ENCODE peak calls at places on chromosome 22, in ten cellular contexts. One of them, this sample, is unnamed.

GRCh38 chr22:17536269-17536668 is 27.0 kb upstream of the SLC25A18 start:
- DNase-seq in psoas muscle: no peak
- DNase-seq in body of pancreas: no peak
- DNase-seq in T-cell: no peak
- DNase-seq in ELR: no peak
- DNase-seq in AG09309: no peak
- DNase-seq in bronchial epithelial cell: no peak
- DNase-seq in frontal cortex: no peak
- DNase-seq in stimulated activated CD8-positive, alpha-beta memory T cell treated with anti-CD3 and anti-CD28 coated beads, Interleukin-4, amount 100 ng/mL, for 24 hours: no peak
- DNase-seq in mesendoderm: no peak
- DNase-seq in this sample: peak; percentile 20

GRCh38 chr22:27108425-27109114 is 451.2 kb downstream of the MIAT start:
- DNase-seq in psoas muscle: peak; percentile 58
- DNase-seq in body of pancreas: peak; percentile 46
- DNase-seq in T-cell: no peak
- DNase-seq in ELR: no peak
- DNase-seq in AG09309: no peak
- DNase-seq in bronchial epithelial cell: no peak
- DNase-seq in frontal cortex: no peak
- DNase-seq in stimulated activated CD8-positive, alpha-beta memory T cell treated with anti-CD3 and anti-CD28 coated beads, Interleukin-4, amount 100 ng/mL, for 24 hours: no peak
- DNase-seq in mesendoderm: peak; percentile 60
- DNase-seq in this sample: peak; percentile 45

GRCh38 chr22:27617214-27617881 is 184.2 kb downstream of the MN1 start:
- DNase-seq in psoas muscle: no peak
- DNase-seq in body of pancreas: no peak
- DNase-seq in T-cell: no peak
- DNase-seq in ELR: peak; percentile 23
- DNase-seq in AG09309: no peak
- DNase-seq in bronchial epithelial cell: no peak
- DNase-seq in frontal cortex: no peak
- DNase-seq in stimulated activated CD8-positive, alpha-beta memory T cell treated with anti-CD3 and anti-CD28 coated beads, Interleukin-4, amount 100 ng/mL, for 24 hours: no peak
- DNase-seq in mesendoderm: no peak
- DNase-seq in this sample: no peak

GRCh38 chr22:44026630-44027511 is 2.8 kb downstream of the PARVB start:
- DNase-seq in psoas muscle: peak; percentile 79
- DNase-seq in body of pancreas: peak; percentile 49
- DNase-seq in T-cell: peak; percentile 79
- DNase-seq in ELR: no peak
- DNase-seq in AG09309: no peak
- DNase-seq in bronchial epithelial cell: no peak
- DNase-seq in frontal cortex: peak; percentile 44
- DNase-seq in stimulated activated CD8-positive, alpha-beta memory T cell treated with anti-CD3 and anti-CD28 coated beads, Interleukin-4, amount 100 ng/mL, for 24 hours: peak; percentile 62
- DNase-seq in mesendoderm: no peak
- DNase-seq in this sample: no peak

GRCh38 chr22:43917523-43917922 is 6.1 kb upstream of the PNPLA3 start:
- DNase-seq in psoas muscle: no peak
- DNase-seq in body of pancreas: no peak
- DNase-seq in T-cell: no peak
- DNase-seq in ELR: peak; percentile 38
- DNase-seq in AG09309: no peak
- DNase-seq in bronchial epithelial cell: no peak
- DNase-seq in frontal cortex: no peak
- DNase-seq in stimulated activated CD8-positive, alpha-beta memory T cell treated with anti-CD3 and anti-CD28 coated beads, Interleukin-4, amount 100 ng/mL, for 24 hours: no peak
- DNase-seq in mesendoderm: no peak
- DNase-seq in this sample: no peak

GRCh38 chr22:50176850-50177536 is 6.5 kb downstream of the PANX2 start:
- DNase-seq in psoas muscle: no peak
- DNase-seq in body of pancreas: no peak
- DNase-seq in T-cell: no peak
- DNase-seq in ELR: no peak
- DNase-seq in AG09309: no peak
- DNase-seq in bronchial epithelial cell: no peak
- DNase-seq in frontal cortex: no peak
- DNase-seq in stimulated activated CD8-positive, alpha-beta memory T cell treated with anti-CD3 and anti-CD28 coated beads, Interleukin-4, amount 100 ng/mL, for 24 hours: no peak
- DNase-seq in mesendoderm: no peak
- DNase-seq in this sample: no peak

GRCh38 chr22:44463151-44463550 is 34.9 kb downstream of the RTL6 start:
- DNase-seq in psoas muscle: no peak
- DNase-seq in body of pancreas: no peak
- DNase-seq in T-cell: no peak
- DNase-seq in ELR: no peak
- DNase-seq in AG09309: no peak
- DNase-seq in bronchial epithelial cell: no peak
- DNase-seq in frontal cortex: no peak
- DNase-seq in stimulated activated CD8-positive, alpha-beta memory T cell treated with anti-CD3 and anti-CD28 coated beads, Interleukin-4, amount 100 ng/mL, for 24 hours: no peak
- DNase-seq in mesendoderm: no peak
- DNase-seq in this sample: no peak

GRCh38 chr22:21632237-21632895 is at the start of gene CCDC116:
- DNase-seq in psoas muscle: no peak
- DNase-seq in body of pancreas: no peak
- DNase-seq in T-cell: peak; percentile 49
- DNase-seq in ELR: no peak
- DNase-seq in AG09309: no peak
- DNase-seq in bronchial epithelial cell: no peak
- DNase-seq in frontal cortex: peak; percentile 17
- DNase-seq in stimulated activated CD8-positive, alpha-beta memory T cell treated with anti-CD3 and anti-CD28 coated beads, Interleukin-4, amount 100 ng/mL, for 24 hours: peak; percentile 55
- DNase-seq in mesendoderm: peak; percentile 63
- DNase-seq in this sample: no peak

GRCh38 chr22:43988116-43988817 is 33.0 kb downstream of the SAMM50 start:
- DNase-seq in psoas muscle: no peak
- DNase-seq in body of pancreas: no peak
- DNase-seq in T-cell: no peak
- DNase-seq in ELR: no peak
- DNase-seq in AG09309: no peak
- DNase-seq in bronchial epithelial cell: no peak
- DNase-seq in frontal cortex: no peak
- DNase-seq in stimulated activated CD8-positive, alpha-beta memory T cell treated with anti-CD3 and anti-CD28 coated beads, Interleukin-4, amount 100 ng/mL, for 24 hours: no peak
- DNase-seq in mesendoderm: no peak
- DNase-seq in this sample: no peak

GRCh38 chr22:17368727-17369552 is at the start of gene CECR2:
- DNase-seq in psoas muscle: peak; percentile 62
- DNase-seq in body of pancreas: peak; percentile 67
- DNase-seq in T-cell: no peak
- DNase-seq in ELR: no peak
- DNase-seq in AG09309: no peak
- DNase-seq in bronchial epithelial cell: no peak
- DNase-seq in frontal cortex: peak; percentile 89
- DNase-seq in stimulated activated CD8-positive, alpha-beta memory T cell treated with anti-CD3 and anti-CD28 coated beads, Interleukin-4, amount 100 ng/mL, for 24 hours: no peak
- DNase-seq in mesendoderm: peak; percentile 95
- DNase-seq in this sample: no peak

GRCh38 chr22:20450551-20450906 is 12.9 kb upstream of the SCARF2 start:
- DNase-seq in psoas muscle: no peak
- DNase-seq in body of pancreas: no peak
- DNase-seq in T-cell: no peak
- DNase-seq in ELR: no peak
- DNase-seq in AG09309: no peak
- DNase-seq in bronchial epithelial cell: no peak
- DNase-seq in frontal cortex: no peak
- DNase-seq in stimulated activated CD8-positive, alpha-beta memory T cell treated with anti-CD3 and anti-CD28 coated beads, Interleukin-4, amount 100 ng/mL, for 24 hours: no peak
- DNase-seq in mesendoderm: no peak
- DNase-seq in this sample: no peak

GRCh38 chr22:33570110-33570509 is 350.2 kb downstream of the LARGE1 start:
- DNase-seq in psoas muscle: no peak
- DNase-seq in body of pancreas: no peak
- DNase-seq in T-cell: no peak
- DNase-seq in ELR: no peak
- DNase-seq in AG09309: no peak
- DNase-seq in bronchial epithelial cell: no peak
- DNase-seq in frontal cortex: no peak
- DNase-seq in stimulated activated CD8-positive, alpha-beta memory T cell treated with anti-CD3 and anti-CD28 coated beads, Interleukin-4, amount 100 ng/mL, for 24 hours: no peak
- DNase-seq in mesendoderm: peak; percentile 7
- DNase-seq in this sample: no peak

GRCh38 chr22:25060522-25061071 is 108.1 kb downstream of the KIAA1671 start:
- DNase-seq in psoas muscle: no peak
- DNase-seq in body of pancreas: no peak
- DNase-seq in T-cell: no peak
- DNase-seq in ELR: no peak
- DNase-seq in AG09309: no peak
- DNase-seq in bronchial epithelial cell: no peak
- DNase-seq in frontal cortex: no peak
- DNase-seq in stimulated activated CD8-positive, alpha-beta memory T cell treated with anti-CD3 and anti-CD28 coated beads, Interleukin-4, amount 100 ng/mL, for 24 hours: no peak
- DNase-seq in mesendoderm: no peak
- DNase-seq in this sample: peak; percentile 33

GRCh38 chr22:19105867-19106802 is 16.1 kb downstream of the DGCR2 start:
- DNase-seq in psoas muscle: no peak
- DNase-seq in body of pancreas: peak; percentile 59
- DNase-seq in T-cell: peak; percentile 55
- DNase-seq in ELR: no peak
- DNase-seq in AG09309: no peak
- DNase-seq in bronchial epithelial cell: no peak
- DNase-seq in frontal cortex: no peak
- DNase-seq in stimulated activated CD8-positive, alpha-beta memory T cell treated with anti-CD3 and anti-CD28 coated beads, Interleukin-4, amount 100 ng/mL, for 24 hours: no peak
- DNase-seq in mesendoderm: peak; percentile 37
- DNase-seq in this sample: no peak

GRCh38 chr22:40534379-40535188 is 101.9 kb downstream of the MRTFA start:
- DNase-seq in psoas muscle: no peak
- DNase-seq in body of pancreas: no peak
- DNase-seq in T-cell: no peak
- DNase-seq in ELR: peak; percentile 76
- DNase-seq in AG09309: no peak
- DNase-seq in bronchial epithelial cell: peak; percentile 63
- DNase-seq in frontal cortex: no peak
- DNase-seq in stimulated activated CD8-positive, alpha-beta memory T cell treated with anti-CD3 and anti-CD28 coated beads, Interleukin-4, amount 100 ng/mL, for 24 hours: no peak
- DNase-seq in mesendoderm: peak; percentile 76
- DNase-seq in this sample: peak; percentile 60

GRCh38 chr22:22955276-22955798 is 67.7 kb downstream of the IGLL5 start:
- DNase-seq in psoas muscle: no peak
- DNase-seq in body of pancreas: no peak
- DNase-seq in T-cell: no peak
- DNase-seq in ELR: no peak
- DNase-seq in AG09309: no peak
- DNase-seq in bronchial epithelial cell: peak; percentile 44
- DNase-seq in frontal cortex: no peak
- DNase-seq in stimulated activated CD8-positive, alpha-beta memory T cell treated with anti-CD3 and anti-CD28 coated beads, Interleukin-4, amount 100 ng/mL, for 24 hours: no peak
- DNase-seq in mesendoderm: no peak
- DNase-seq in this sample: no peak

GRCh38 chr22:46963672-46964545 is 201.5 kb downstream of the TBC1D22A start:
- DNase-seq in psoas muscle: no peak
- DNase-seq in body of pancreas: no peak
- DNase-seq in T-cell: no peak
- DNase-seq in ELR: no peak
- DNase-seq in AG09309: no peak
- DNase-seq in bronchial epithelial cell: no peak
- DNase-seq in frontal cortex: no peak
- DNase-seq in stimulated activated CD8-positive, alpha-beta memory T cell treated with anti-CD3 and anti-CD28 coated beads, Interleukin-4, amount 100 ng/mL, for 24 hours: no peak
- DNase-seq in mesendoderm: no peak
- DNase-seq in this sample: no peak

GRCh38 chr22:49230194-49230577 is 597.5 kb downstream of the BRD1 start:
- DNase-seq in psoas muscle: no peak
- DNase-seq in body of pancreas: no peak
- DNase-seq in T-cell: no peak
- DNase-seq in ELR: peak; percentile 1
- DNase-seq in AG09309: no peak
- DNase-seq in bronchial epithelial cell: no peak
- DNase-seq in frontal cortex: no peak
- DNase-seq in stimulated activated CD8-positive, alpha-beta memory T cell treated with anti-CD3 and anti-CD28 coated beads, Interleukin-4, amount 100 ng/mL, for 24 hours: no peak
- DNase-seq in mesendoderm: peak; percentile 63
- DNase-seq in this sample: no peak

GRCh38 chr22:46007848-46008261 is 30.9 kb upstream of the WNT7B start:
- DNase-seq in psoas muscle: peak; percentile 84
- DNase-seq in body of pancreas: peak; percentile 69
- DNase-seq in T-cell: no peak
- DNase-seq in ELR: peak; percentile 95
- DNase-seq in AG09309: peak; percentile 81
- DNase-seq in bronchial epithelial cell: peak; percentile 92
- DNase-seq in frontal cortex: peak; percentile 44
- DNase-seq in stimulated activated CD8-positive, alpha-beta memory T cell treated with anti-CD3 and anti-CD28 coated beads, Interleukin-4, amount 100 ng/mL, for 24 hours: no peak
- DNase-seq in mesendoderm: peak; percentile 51
- DNase-seq in this sample: peak; percentile 97

GRCh38 chr22:44147821-44148574 is 32.7 kb upstream of the PARVG start:
- DNase-seq in psoas muscle: no peak
- DNase-seq in body of pancreas: no peak
- DNase-seq in T-cell: no peak
- DNase-seq in ELR: no peak
- DNase-seq in AG09309: peak; percentile 31
- DNase-seq in bronchial epithelial cell: no peak
- DNase-seq in frontal cortex: no peak
- DNase-seq in stimulated activated CD8-positive, alpha-beta memory T cell treated with anti-CD3 and anti-CD28 coated beads, Interleukin-4, amount 100 ng/mL, for 24 hours: no peak
- DNase-seq in mesendoderm: peak; percentile 98
- DNase-seq in this sample: no peak

GRCh38 chr22:47012589-47013365 is 250.3 kb downstream of the TBC1D22A start:
- DNase-seq in psoas muscle: no peak
- DNase-seq in body of pancreas: no peak
- DNase-seq in T-cell: no peak
- DNase-seq in ELR: peak; percentile 74
- DNase-seq in AG09309: peak; percentile 52
- DNase-seq in bronchial epithelial cell: peak; percentile 44
- DNase-seq in frontal cortex: no peak
- DNase-seq in stimulated activated CD8-positive, alpha-beta memory T cell treated with anti-CD3 and anti-CD28 coated beads, Interleukin-4, amount 100 ng/mL, for 24 hours: no peak
- DNase-seq in mesendoderm: peak; percentile 34
- DNase-seq in this sample: no peak

GRCh38 chr22:41478473-41478872 is 9.6 kb downstream of the ACO2 start:
- DNase-seq in psoas muscle: no peak
- DNase-seq in body of pancreas: no peak
- DNase-seq in T-cell: no peak
- DNase-seq in ELR: no peak
- DNase-seq in AG09309: no peak
- DNase-seq in bronchial epithelial cell: no peak
- DNase-seq in frontal cortex: no peak
- DNase-seq in stimulated activated CD8-positive, alpha-beta memory T cell treated with anti-CD3 and anti-CD28 coated beads, Interleukin-4, amount 100 ng/mL, for 24 hours: no peak
- DNase-seq in mesendoderm: no peak
- DNase-seq in this sample: no peak

GRCh38 chr22:31872209-31872608 is 72.1 kb upstream of the YWHAH start:
- DNase-seq in psoas muscle: no peak
- DNase-seq in body of pancreas: peak; percentile 35
- DNase-seq in T-cell: peak; percentile 5
- DNase-seq in ELR: peak; percentile 33
- DNase-seq in AG09309: no peak
- DNase-seq in bronchial epithelial cell: no peak
- DNase-seq in frontal cortex: no peak
- DNase-seq in stimulated activated CD8-positive, alpha-beta memory T cell treated with anti-CD3 and anti-CD28 coated beads, Interleukin-4, amount 100 ng/mL, for 24 hours: no peak
- DNase-seq in mesendoderm: peak; percentile 56
- DNase-seq in this sample: no peak

GRCh38 chr22:43303166-43303565 is 40.0 kb downstream of the SCUBE1 start:
- DNase-seq in psoas muscle: no peak
- DNase-seq in body of pancreas: no peak
- DNase-seq in T-cell: no peak
- DNase-seq in ELR: no peak
- DNase-seq in AG09309: no peak
- DNase-seq in bronchial epithelial cell: no peak
- DNase-seq in frontal cortex: no peak
- DNase-seq in stimulated activated CD8-positive, alpha-beta memory T cell treated with anti-CD3 and anti-CD28 coated beads, Interleukin-4, amount 100 ng/mL, for 24 hours: no peak
- DNase-seq in mesendoderm: no peak
- DNase-seq in this sample: no peak

GRCh38 chr22:49701380-49702067 is 126.1 kb downstream of the BRD1 start:
- DNase-seq in psoas muscle: no peak
- DNase-seq in body of pancreas: no peak
- DNase-seq in T-cell: no peak
- DNase-seq in ELR: no peak
- DNase-seq in AG09309: no peak
- DNase-seq in bronchial epithelial cell: no peak
- DNase-seq in frontal cortex: no peak
- DNase-seq in stimulated activated CD8-positive, alpha-beta memory T cell treated with anti-CD3 and anti-CD28 coated beads, Interleukin-4, amount 100 ng/mL, for 24 hours: no peak
- DNase-seq in mesendoderm: peak; percentile 33
- DNase-seq in this sample: no peak

GRCh38 chr22:36237462-36238347 is 1.6 kb downstream of the APOL2 start:
- DNase-seq in psoas muscle: no peak
- DNase-seq in body of pancreas: no peak
- DNase-seq in T-cell: no peak
- DNase-seq in ELR: peak; percentile 25
- DNase-seq in AG09309: no peak
- DNase-seq in bronchial epithelial cell: no peak
- DNase-seq in frontal cortex: no peak
- DNase-seq in stimulated activated CD8-positive, alpha-beta memory T cell treated with anti-CD3 and anti-CD28 coated beads, Interleukin-4, amount 100 ng/mL, for 24 hours: no peak
- DNase-seq in mesendoderm: no peak
- DNase-seq in this sample: peak; percentile 49

GRCh38 chr22:19463491-19464469 is 15.2 kb downstream of the UFD1 start:
- DNase-seq in psoas muscle: peak; percentile 36
- DNase-seq in body of pancreas: peak; percentile 21
- DNase-seq in T-cell: no peak
- DNase-seq in ELR: peak; percentile 92
- DNase-seq in AG09309: peak; percentile 34
- DNase-seq in bronchial epithelial cell: no peak
- DNase-seq in frontal cortex: no peak
- DNase-seq in stimulated activated CD8-positive, alpha-beta memory T cell treated with anti-CD3 and anti-CD28 coated beads, Interleukin-4, amount 100 ng/mL, for 24 hours: no peak
- DNase-seq in mesendoderm: no peak
- DNase-seq in this sample: peak; percentile 64